ENCODE peak calls at places on chromosomes 13 and 19, in five cellular contexts. N, Z, T, R and K are unnamed samples.

GRCh38 chr13:113425931-113426590 is 27.2 kb downstream of the ADPRHL1 start:
- DNase-seq in N (no peak), Z (no peak), T (no peak), R (peak; percentile 69), K (no peak)

GRCh38 chr19:29001922-29002247 is 211.1 kb downstream of the UQCRFS1 start:
- DNase-seq in N (no peak), Z (no peak), T (no peak), R (no peak), K (no peak)

GRCh38 chr19:3522421-3523360 is 16.3 kb upstream of the TEKTIP1 start:
- DNase-seq in N (no peak), Z (no peak), T (no peak), R (peak; percentile 66), K (no peak)

GRCh38 chr19:52665529-52665928 is 27.4 kb upstream of the ZNF83 start:
- DNase-seq in N (no peak), Z (no peak), T (no peak), R (no peak), K (no peak)

GRCh38 chr13:109145631-109146030 is 516.2 kb downstream of the MYO16 start:
- DNase-seq in N (no peak), Z (peak; percentile 29), T (peak; percentile 78), R (no peak), K (peak; percentile 30)

GRCh38 chr19:52935434-52935833 is 12.2 kb upstream of the ZNF888 start:
- DNase-seq in N (no peak), Z (no peak), T (no peak), R (no peak), K (peak; percentile 51)

GRCh38 chr19:9912551-9913236 is 23.6 kb downstream of the OLFM2 start:
- DNase-seq in N (no peak), Z (no peak), T (no peak), R (no peak), K (no peak)

GRCh38 chr13:79662882-79663281 is 181.9 kb downstream of the NDFIP2 start:
- DNase-seq in N (no peak), Z (no peak), T (peak; percentile 12), R (no peak), K (peak; percentile 10)

GRCh38 chr13:80177327-80177726 is 163.6 kb downstream of the SPRY2 start:
- DNase-seq in N (no peak), Z (no peak), T (no peak), R (no peak), K (no peak)

GRCh38 chr19:10000171-10000826 is 10.0 kb downstream of the COL5A3 start:
- DNase-seq in N (peak; percentile 70), Z (peak; percentile 76), T (peak; percentile 70), R (no peak), K (peak; percentile 75)

GRCh38 chr13:90416519-90416918 is 931.0 kb upstream of the MIR17HG start:
- DNase-seq in N (no peak), Z (no peak), T (no peak), R (no peak), K (no peak)

GRCh38 chr19:51786651-51787494 is 8.1 kb upstream of the FPR3 start:
- DNase-seq in N (no peak), Z (no peak), T (no peak), R (no peak), K (no peak)

DNA sequence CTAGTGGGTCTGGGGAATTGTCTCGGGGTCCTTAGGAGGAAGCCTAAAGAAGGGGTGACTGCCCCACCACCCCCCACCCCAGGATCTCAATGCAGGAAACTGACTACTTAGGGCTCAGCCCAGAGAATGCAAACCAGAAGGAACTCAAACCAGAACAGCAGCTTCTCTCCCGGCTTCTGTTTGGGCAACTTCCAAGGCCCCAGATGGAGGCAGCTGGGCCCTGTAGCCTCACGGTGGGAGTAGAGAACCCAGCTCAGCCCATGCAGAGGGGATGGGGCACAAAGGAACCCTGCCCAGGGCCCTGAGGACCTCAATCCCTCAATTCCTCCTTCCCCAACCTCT is 2.3 kb downstream of the ADGRE5 start:
- DNase-seq in N (no peak), Z (peak; percentile 55), T (no peak), R (no peak), K (peak; percentile 43)
- H3K27ac ChIP-seq in N (peak overlapping the region; percentile 98), Z (peak overlapping the region; percentile 96), T (peak overlapping the region; percentile 86), R (peak overlapping the region; percentile 92), K (peak overlapping the region; percentile 98)

GRCh38 chr19:16659832-16660708 is at the start of gene SMIM7:
- DNase-seq in N (peak; percentile 98), Z (peak; percentile 98), T (peak; percentile 97), R (peak; percentile 98), K (peak; percentile 99)
- TF ChIP-seq POLR2A in N (peak; percentile 94), Z (peak; percentile 89), T (peak; percentile 62), R (peak; percentile 17), K (peak; percentile 90)

DNA sequence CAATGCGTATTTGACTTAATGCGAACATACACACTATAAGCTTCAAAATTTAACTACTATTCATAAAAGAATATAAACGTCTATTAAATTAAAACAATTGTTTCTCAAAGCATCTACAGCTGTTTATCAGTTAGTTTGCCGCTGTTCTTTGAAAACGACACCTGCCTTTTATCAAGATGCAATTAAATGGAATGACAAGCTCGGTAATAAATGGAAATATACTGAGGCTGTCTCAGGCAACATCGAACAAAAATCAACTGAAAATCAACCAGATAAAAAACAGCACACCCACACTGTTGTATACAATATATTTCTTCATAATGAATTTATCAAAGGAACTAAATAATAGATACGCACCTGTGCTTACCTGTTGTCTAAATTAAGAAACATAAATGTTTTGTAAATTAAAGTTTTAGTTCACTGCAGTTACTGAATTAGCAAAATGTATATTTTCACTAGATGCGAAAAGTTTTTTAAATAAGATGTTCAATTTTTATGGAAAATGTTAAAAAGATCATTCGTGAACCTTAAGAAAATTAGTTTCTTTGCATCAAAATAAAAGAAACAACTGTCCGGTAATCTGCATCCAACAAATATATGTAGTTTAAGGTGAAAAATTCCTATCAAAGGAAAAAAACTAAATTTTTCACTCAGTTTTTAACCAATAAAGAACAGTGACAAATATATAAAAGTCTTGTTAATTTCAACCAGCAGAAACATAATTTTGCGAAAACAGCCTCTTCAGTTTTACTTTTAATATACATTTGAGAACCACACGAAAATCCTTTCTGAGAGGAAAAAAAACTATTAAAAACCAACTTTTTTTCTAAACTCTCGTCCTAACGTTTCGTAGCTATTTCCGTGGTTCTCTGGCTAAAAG is 64.3 kb downstream of the KCNRG start:
- DNase-seq in N (no peak), Z (no peak), T (no peak), R (no peak), K (no peak)
- H3K27ac ChIP-seq in N (peak overlapping the region; percentile 96), Z (peak overlapping the region; percentile 98), T (peak overlapping the region; percentile 88), R (peak overlapping the region; percentile 96), K (peak overlapping the region; percentile 94)

DNA sequence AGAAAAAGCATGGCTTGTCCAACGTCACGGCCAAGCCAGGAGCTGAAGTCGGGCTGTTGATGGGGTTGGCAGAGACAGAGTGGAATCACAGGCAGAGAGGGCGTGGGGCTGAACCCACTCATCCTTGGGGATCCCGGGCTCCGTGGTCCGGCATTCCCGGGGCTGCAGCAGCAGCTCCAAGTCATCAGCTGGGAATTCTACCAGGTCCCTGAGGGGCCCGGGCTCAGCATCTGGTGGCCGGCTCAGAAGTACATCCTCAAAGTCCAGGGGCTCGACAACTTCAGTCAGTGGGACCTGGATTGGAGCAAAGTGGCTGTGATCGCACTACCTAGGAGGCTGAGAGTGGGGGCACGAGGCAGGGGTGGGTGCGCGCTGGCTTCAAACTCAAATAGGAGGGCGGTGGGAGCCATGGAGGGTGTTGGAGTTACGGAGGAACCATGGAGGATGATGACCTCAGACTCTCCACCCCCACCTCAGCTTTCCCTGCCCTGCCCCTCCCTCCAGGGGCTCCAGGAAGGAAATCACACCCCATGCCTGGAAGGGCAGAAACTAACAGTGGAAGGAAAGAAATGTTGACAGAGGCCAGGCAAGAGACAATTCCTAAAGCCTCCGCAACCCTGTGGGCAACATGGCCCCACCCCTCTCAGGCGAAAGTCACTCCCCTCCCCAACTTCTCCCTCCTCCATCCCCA is 9.5 kb downstream of the DOCK6 start:
- DNase-seq in N (no peak), Z (no peak), T (no peak), R (peak; percentile 61), K (no peak)
- TF ChIP-seq POLR2A in N (no peak), Z (no peak), T (no peak), R (no peak), K (no peak)

GRCh38 chr19:8481616-8482015 is 20.8 kb downstream of the PRAM1 start:
- DNase-seq in N (peak; percentile 26), Z (no peak), T (no peak), R (peak; percentile 40), K (no peak)
- H3K27ac ChIP-seq in N (no peak overlapping the region), Z (no peak overlapping the region), T (no peak overlapping the region), R (peak overlapping the region; percentile 68), K (no peak overlapping the region)

DNA sequence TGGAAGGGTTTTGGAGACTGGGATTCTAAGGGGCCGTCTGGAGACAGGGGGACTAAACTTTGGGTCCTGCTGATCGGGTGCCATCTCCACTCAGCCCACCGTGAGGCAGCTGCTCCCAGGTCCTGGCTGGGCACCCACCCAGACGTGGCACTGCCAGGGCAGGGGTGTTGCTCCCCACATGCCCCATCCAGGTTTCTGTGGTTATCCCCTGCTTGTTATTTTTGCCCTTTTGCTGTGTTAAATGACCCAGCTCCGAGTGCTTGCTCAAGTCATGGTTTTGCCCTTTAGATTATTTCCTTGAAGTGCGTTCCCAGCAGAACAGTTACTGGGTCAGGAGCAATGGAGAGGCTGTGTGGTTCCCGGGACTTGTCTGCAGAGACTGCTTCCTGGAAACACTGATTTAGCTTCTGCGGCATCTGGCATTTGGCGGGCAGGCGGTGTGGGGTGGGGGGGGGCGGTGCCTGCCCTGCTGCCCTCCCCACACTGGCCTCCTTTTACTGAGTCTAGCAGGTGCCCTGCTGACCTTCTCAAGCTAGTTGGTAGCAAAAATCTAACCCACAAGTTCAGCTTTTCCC is 1.9 kb downstream of the RAB11B start:
- DNase-seq in N (no peak), Z (no peak), T (no peak), R (peak; percentile 76), K (no peak)
- TF ChIP-seq POLR2A in N (no peak), Z (no peak), T (no peak), R (no peak), K (no peak)

GRCh38 chr19:7494416-7495098 is 5.7 kb upstream of the PEX11G start:
- DNase-seq in N (no peak), Z (no peak), T (no peak), R (no peak), K (no peak)
- H3K27ac ChIP-seq in N (peak overlapping the region; percentile 20), Z (no peak overlapping the region), T (no peak overlapping the region), R (peak overlapping the region; percentile 82), K (peak overlapping the region; percentile 73)

GRCh38 chr19:17642656-17643055 is 45.5 kb downstream of the UNC13A start:
- DNase-seq in N (no peak), Z (no peak), T (no peak), R (no peak), K (no peak)

GRCh38 chr19:17648097-17648660 is 40.0 kb downstream of the UNC13A start:
- DNase-seq in N (no peak), Z (no peak), T (no peak), R (peak; percentile 63), K (no peak)

GRCh38 chr19:17648786-17649185 is 39.4 kb downstream of the UNC13A start:
- DNase-seq in N (no peak), Z (no peak), T (no peak), R (no peak), K (no peak)

GRCh38 chr19:17647071-17648020 is 40.8 kb downstream of the UNC13A start:
- DNase-seq in N (no peak), Z (no peak), T (no peak), R (peak; percentile 58), K (no peak)

DNA sequence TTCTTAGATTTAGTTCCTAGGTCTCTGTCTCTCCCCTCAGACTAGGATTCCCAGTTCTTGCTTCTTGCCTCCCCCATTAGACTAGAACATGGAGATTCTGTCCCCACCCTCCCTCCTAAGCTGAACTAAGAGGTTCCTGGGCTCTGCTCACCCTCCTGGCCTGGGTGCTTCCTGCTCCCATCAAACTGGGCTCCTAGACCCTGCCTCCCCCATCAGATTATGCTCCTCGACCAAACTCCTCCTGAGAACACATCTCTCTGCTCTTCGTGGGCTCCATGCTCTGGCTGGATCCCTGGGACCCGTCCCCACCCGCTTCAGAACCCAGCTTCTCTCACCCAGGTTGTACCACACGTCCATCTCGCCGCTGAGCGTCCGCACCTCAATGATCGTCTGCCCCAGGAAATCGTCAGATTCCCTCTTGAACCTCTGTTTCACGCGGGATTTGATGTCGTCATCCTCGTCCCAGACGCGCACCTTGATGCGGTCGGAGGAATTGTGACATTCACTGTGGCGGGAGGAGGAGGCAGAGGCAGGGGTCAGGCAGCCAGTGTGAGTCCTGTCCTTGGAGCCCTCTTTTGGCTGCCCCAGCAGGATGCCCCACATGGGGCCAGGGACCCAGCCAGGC is 42.7 kb downstream of the UNC13A start:
- DNase-seq in N (no peak), Z (no peak), T (no peak), R (no peak), K (no peak)
- TF ChIP-seq POLR2A in N (no peak), Z (no peak), T (no peak), R (no peak), K (no peak)